ENCODE peak calls at places on chromosomes 4 and X, in eight cellular contexts. L is T-helper 9 cell; T is GM03348; J is activated CD8-positive, alpha-beta memory T cell treated with anti-CD3 and anti-CD28 coated beads, Interleukin-2, amount 10 ng/mL, durations not matched to agents 7 days and 5 days; B is stimulated activated CD4-positive, alpha-beta T cell treated with anti-CD3 and anti-CD28 coated beads, Interleukin-15, amount 100 ng/mL, for 1 hour; G is suprapubic skin; S is EH; W is HCT116. M is an unnamed sample.

GRCh38 chr4:182923796-182924365 is 6.7 kb upstream of the DCTD start:
- DNase-seq in L (no peak), T (no peak), J (no peak), B (no peak), G (no peak), S (no peak), W (no peak), M (no peak)

GRCh38 chrX:13014111-13015094 is 30.0 kb downstream of the FAM9C start:
- DNase-seq in L (no peak), T (no peak), J (no peak), B (no peak), G (no peak), S (peak), W (no peak), M (no peak)

GRCh38 chr4:81466841-81467671 is 4.7 kb downstream of the RASGEF1B start:
- DNase-seq in L (peak), T (peak), J (peak), B (no peak), G (no peak), S (peak), W (peak), M (peak)

GRCh38 chr4:26343041-26343403 is 22.2 kb downstream of the RBPJ start:
- DNase-seq in L (no peak), T (peak), J (no peak), B (no peak), G (no peak), S (peak), W (no peak), M (no peak)

GRCh38 chr4:111959202-111959601 is 186.1 kb upstream of the FAM241A start:
- DNase-seq in L (no peak), T (peak), J (no peak), B (no peak), G (no peak), S (peak), W (peak), M (peak)

GRCh38 chrX:40096395-40097091 is 1.2 kb downstream of the BCOR start:
- DNase-seq in L (peak), T (peak), J (peak), B (no peak), G (no peak), S (peak), W (no peak), M (no peak)

GRCh38 chrX:114508836-114509235 is 75.0 kb upstream of the HTR2C start:
- DNase-seq in L (no peak), T (no peak), J (no peak), B (no peak), G (no peak), S (no peak), W (no peak), M (no peak)

GRCh38 chr4:127782275-127783025 is at the start of gene HSPA4L:
- DNase-seq in L (no peak), T (peak), J (peak), B (no peak), G (peak), S (peak), W (peak), M (peak)

GRCh38 chr4:94695389-94695788 is 62.4 kb upstream of the BMPR1B start:
- DNase-seq in L (no peak), T (no peak), J (no peak), B (no peak), G (no peak), S (peak), W (no peak), M (no peak)

GRCh38 chrX:129704491-129704890 is 34.3 kb upstream of the XPNPEP2 start:
- DNase-seq in L (no peak), T (no peak), J (no peak), B (no peak), G (no peak), S (no peak), W (no peak), M (no peak)

GRCh38 chrX:109966246-109966645 is 36.7 kb upstream of the TMEM164 start:
- DNase-seq in L (no peak), T (no peak), J (no peak), B (no peak), G (no peak), S (peak), W (no peak), M (peak)

GRCh38 chr4:6771229-6771671 is 11.3 kb upstream of the KIAA0232 start:
- DNase-seq in L (no peak), T (no peak), J (no peak), B (no peak), G (peak), S (no peak), W (no peak), M (no peak)

GRCh38 chr4:66930216-66930615 is 615.1 kb downstream of the CENPC start:
- DNase-seq in L (no peak), T (no peak), J (no peak), B (no peak), G (no peak), S (no peak), W (no peak), M (no peak)

GRCh38 chr4:85569730-85570299 is 94.9 kb downstream of the ARHGAP24 start:
- DNase-seq in L (no peak), T (no peak), J (no peak), B (no peak), G (no peak), S (no peak), W (no peak), M (no peak)

GRCh38 chr4:37964734-37965457 is 4.7 kb downstream of the PTTG2 start:
- DNase-seq in L (no peak), T (no peak), J (no peak), B (no peak), G (no peak), S (no peak), W (no peak), M (no peak)

GRCh38 chr4:186132577-186133277 is 28.2 kb downstream of the FAM149A start:
- DNase-seq in L (no peak), T (no peak), J (no peak), B (no peak), G (no peak), S (peak), W (peak), M (peak)

GRCh38 chr4:13484749-13485345 is 707 bp upstream of the RAB28 start:
- DNase-seq in L (no peak), T (no peak), J (no peak), B (no peak), G (no peak), S (no peak), W (peak), M (peak)

GRCh38 chr4:6740347-6740746 is 24.4 kb downstream of the BLOC1S4 start:
- DNase-seq in L (no peak), T (no peak), J (no peak), B (no peak), G (no peak), S (no peak), W (no peak), M (no peak)

GRCh38 chr4:7041851-7042696 is 1.1 kb upstream of the TADA2B start:
- DNase-seq in L (peak), T (peak), J (peak), B (no peak), G (peak), S (peak), W (no peak), M (no peak)

GRCh38 chrX:125436855-125437254 is 117.2 kb downstream of the TEX13C start:
- DNase-seq in L (no peak), T (no peak), J (no peak), B (no peak), G (no peak), S (no peak), W (no peak), M (no peak)

GRCh38 chrX:139759637-139760036 is 51.7 kb upstream of the MCF2 start:
- DNase-seq in L (no peak), T (peak), J (no peak), B (no peak), G (no peak), S (peak), W (no peak), M (peak)

GRCh38 chr4:80361329-80361900 is 25.9 kb downstream of the CFAP299 start:
- DNase-seq in L (no peak), T (peak), J (no peak), B (no peak), G (no peak), S (peak), W (peak), M (peak)

GRCh38 chrX:17932781-17933180 is 71.7 kb upstream of the RAI2 start:
- DNase-seq in L (no peak), T (no peak), J (no peak), B (no peak), G (no peak), S (no peak), W (no peak), M (no peak)

GRCh38 chr4:78244691-78245485 is 187.8 kb downstream of the FRAS1 start:
- DNase-seq in L (no peak), T (no peak), J (no peak), B (no peak), G (no peak), S (peak), W (no peak), M (peak)

GRCh38 chr4:7055111-7055989 is 12.2 kb downstream of the TADA2B start:
- DNase-seq in L (no peak), T (no peak), J (no peak), B (no peak), G (peak), S (peak), W (no peak), M (peak)

GRCh38 chr4:148097811-148098210 is 344.4 kb downstream of the NR3C2 start:
- DNase-seq in L (no peak), T (no peak), J (no peak), B (no peak), G (no peak), S (no peak), W (no peak), M (no peak)